ENCODE peak calls at places on chromosomes 12 and 14, in ten cellular contexts. C is OCI-LY7, D is GM06990, A is mammary epithelial cell, S is astrocyte of the spinal cord, I is RWPE2, J is A549, G is dorsolateral prefrontal cortex, N is uterus, Y is heart right ventricle. Z is an unnamed sample.

GRCh38 chr12:49832836-49833421 is 4.7 kb upstream of the NCKAP5L start:
- DNase-seq in C (no peak), D (no peak), A (peak), S (peak), I (no peak), J (no peak), G (no peak), N (no peak), Y (no peak), Z (peak)

GRCh38 chr14:100292776-100293461 is 13.3 kb downstream of the SLC25A29 start:
- DNase-seq in C (no peak), D (no peak), A (no peak), S (no peak), I (no peak), J (no peak), G (no peak), N (peak), Y (no peak), Z (no peak)

GRCh38 chr12:129848921-129849320 is 54.9 kb downstream of the TMEM132D start:
- DNase-seq in C (no peak), D (no peak), A (no peak), S (peak), I (no peak), J (no peak), G (no peak), N (no peak), Y (no peak), Z (no peak)

GRCh38 chr12:93762912-93763311 is 85.7 kb downstream of the CRADD start:
- DNase-seq in C (no peak), D (no peak), A (no peak), S (no peak), I (no peak), J (no peak), G (no peak), N (no peak), Y (no peak), Z (no peak)

GRCh38 chr12:81668475-81668874 is 90.7 kb downstream of the PPFIA2 start:
- DNase-seq in C (no peak), D (no peak), A (peak), S (peak), I (no peak), J (no peak), G (no peak), N (no peak), Y (no peak), Z (peak)

GRCh38 chr14:99158150-99158549 is 113.8 kb downstream of the BCL11B start:
- DNase-seq in C (no peak), D (no peak), A (no peak), S (no peak), I (peak), J (no peak), G (no peak), N (no peak), Y (no peak), Z (no peak)

GRCh38 chr12:132669166-132669879 is 17.8 kb downstream of the POLE start:
- DNase-seq in C (no peak), D (no peak), A (peak), S (no peak), I (no peak), J (no peak), G (no peak), N (no peak), Y (no peak), Z (peak)

GRCh38 chr12:56129210-56129691 is 1.2 kb downstream of the ESYT1 start:
- DNase-seq in C (peak), D (peak), A (peak), S (peak), I (no peak), J (peak), G (no peak), N (peak), Y (peak), Z (peak)

GRCh38 chr14:102046337-102047278 is 40.2 kb downstream of the HSP90AA1 start:
- DNase-seq in C (peak), D (no peak), A (peak), S (peak), I (no peak), J (peak), G (peak), N (peak), Y (peak), Z (peak)

GRCh38 chr12:86158956-86159355 is 97.2 kb downstream of the MGAT4C start:
- DNase-seq in C (no peak), D (no peak), A (peak), S (no peak), I (no peak), J (no peak), G (no peak), N (no peak), Y (no peak), Z (no peak)

GRCh38 chr14:101888182-101888581 is 76.2 kb upstream of the DYNC1H1 start:
- DNase-seq in C (no peak), D (no peak), A (no peak), S (no peak), I (no peak), J (no peak), G (peak), N (no peak), Y (no peak), Z (no peak)

GRCh38 chr12:52191841-52192791 is at the start of gene KRT80:
- DNase-seq in C (no peak), D (no peak), A (peak), S (peak), I (peak), J (peak), G (peak), N (peak), Y (peak), Z (peak)

GRCh38 chr12:85872497-85873091 is 1.5 kb upstream of the NTS start:
- DNase-seq in C (peak), D (peak), A (peak), S (peak), I (no peak), J (peak), G (no peak), N (no peak), Y (no peak), Z (peak)

GRCh38 chr12:93453633-93454032 is 11.9 kb upstream of the UBE2N start:
- DNase-seq in C (no peak), D (no peak), A (no peak), S (peak), I (no peak), J (no peak), G (no peak), N (no peak), Y (no peak), Z (no peak)

GRCh38 chr12:15152864-15153263 is 68.4 kb downstream of the RERG start:
- DNase-seq in C (no peak), D (no peak), A (peak), S (peak), I (no peak), J (no peak), G (no peak), N (no peak), Y (no peak), Z (peak)

GRCh38 chr12:93139028-93139665 is 210.1 kb upstream of the EEA1 start:
- DNase-seq in C (no peak), D (peak), A (no peak), S (no peak), I (no peak), J (no peak), G (no peak), N (no peak), Y (no peak), Z (no peak)

GRCh38 chr12:55619352-55620138 is 17.1 kb upstream of the OR10P1 start:
- DNase-seq in C (peak), D (peak), A (peak), S (peak), I (no peak), J (peak), G (no peak), N (peak), Y (peak), Z (peak)

GRCh38 chr12:132727091-132727794 is 16.6 kb downstream of the PGAM5 start:
- DNase-seq in C (no peak), D (no peak), A (no peak), S (no peak), I (no peak), J (no peak), G (no peak), N (no peak), Y (no peak), Z (no peak)

GRCh38 chr12:46358791-46359666 is 13.5 kb downstream of the SLC38A2 start:
- DNase-seq in C (no peak), D (no peak), A (no peak), S (no peak), I (no peak), J (no peak), G (no peak), N (no peak), Y (no peak), Z (peak)

GRCh38 chr14:68392393-68393085 is 400.3 kb downstream of the ZFP36L1 start:
- DNase-seq in C (no peak), D (no peak), A (no peak), S (no peak), I (no peak), J (no peak), G (no peak), N (peak), Y (peak), Z (peak)

GRCh38 chr12:64551676-64552075 is 58.6 kb upstream of the RASSF3 start:
- DNase-seq in C (no peak), D (no peak), A (no peak), S (no peak), I (no peak), J (no peak), G (no peak), N (peak), Y (no peak), Z (peak)

GRCh38 chr14:69818760-69819191 is 21.7 kb upstream of the SLC10A1 start:
- DNase-seq in C (peak), D (peak), A (peak), S (peak), I (no peak), J (peak), G (no peak), N (peak), Y (peak), Z (peak)

GRCh38 chr12:45988259-45988658 is 2.1 kb downstream of the SCAF11 start:
- DNase-seq in C (peak), D (no peak), A (peak), S (peak), I (no peak), J (no peak), G (no peak), N (no peak), Y (no peak), Z (no peak)

GRCh38 chr12:117235261-117235660 is 45.0 kb upstream of the FBXO21 start:
- DNase-seq in C (no peak), D (no peak), A (no peak), S (no peak), I (no peak), J (no peak), G (no peak), N (no peak), Y (no peak), Z (no peak)

GRCh38 chr14:37078131-37078530 is 94.3 kb downstream of the SLC25A21 start:
- DNase-seq in C (no peak), D (no peak), A (no peak), S (peak), I (no peak), J (no peak), G (no peak), N (no peak), Y (no peak), Z (no peak)

GRCh38 chr14:52063107-52063506 is 5.8 kb downstream of the NID2 start:
- DNase-seq in C (no peak), D (no peak), A (no peak), S (no peak), I (no peak), J (no peak), G (no peak), N (peak), Y (peak), Z (peak)

GRCh38 chr14:20970647-20970982 is 15.3 kb downstream of the RNASE2 start:
- DNase-seq in C (no peak), D (no peak), A (no peak), S (no peak), I (no peak), J (no peak), G (no peak), N (no peak), Y (no peak), Z (no peak)

GRCh38 chr12:51889216-51890134 is 1.6 kb downstream of the ANKRD33 start:
- DNase-seq in C (no peak), D (no peak), A (no peak), S (no peak), I (peak), J (no peak), G (no peak), N (no peak), Y (no peak), Z (peak)

GRCh38 chr12:47156167-47156736 is 76.5 kb upstream of the AMIGO2 start:
- DNase-seq in C (no peak), D (no peak), A (peak), S (peak), I (no peak), J (no peak), G (no peak), N (peak), Y (peak), Z (peak)

GRCh38 chr12:107406932-107407331 is 278.7 kb upstream of the PWP1 start:
- DNase-seq in C (no peak), D (no peak), A (no peak), S (no peak), I (no peak), J (no peak), G (no peak), N (no peak), Y (no peak), Z (no peak)

GRCh38 chr14:101947577-101947903 is 16.8 kb upstream of the DYNC1H1 start:
- DNase-seq in C (no peak), D (no peak), A (no peak), S (no peak), I (no peak), J (no peak), G (no peak), N (no peak), Y (no peak), Z (peak)

GRCh38 chr12:12715459-12716150 is 1.6 kb upstream of the CDKN1B start:
- DNase-seq in C (peak), D (peak), A (no peak), S (peak), I (no peak), J (no peak), G (no peak), N (no peak), Y (peak), Z (no peak)

GRCh38 chr12:56581418-56582145 is 48.5 kb downstream of the BAZ2A start:
- DNase-seq in C (no peak), D (no peak), A (peak), S (peak), I (no peak), J (no peak), G (no peak), N (no peak), Y (no peak), Z (no peak)

DNA sequence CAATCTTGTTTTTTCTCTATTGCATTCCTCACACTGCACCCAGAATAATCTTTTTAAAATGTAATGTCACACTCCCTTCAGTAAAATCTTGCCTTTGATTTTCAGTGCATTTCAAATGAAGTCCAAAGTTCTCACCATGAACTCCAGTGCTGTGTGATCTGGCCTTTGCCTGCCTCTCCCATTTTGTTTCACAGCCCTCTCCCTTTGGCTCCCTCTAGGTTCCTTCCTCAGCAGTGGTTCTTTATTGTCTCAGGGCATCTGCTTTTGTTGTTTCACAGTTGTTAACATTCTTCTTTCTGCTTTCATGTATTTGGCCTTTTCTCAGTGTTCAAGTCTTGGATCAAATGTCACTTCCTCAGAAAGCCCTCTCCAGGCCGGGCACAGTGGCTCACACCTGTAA is 84.5 kb upstream of the AMN1 start:
- DNase-seq in C (no peak), D (no peak), A (peak), S (no peak), I (no peak), J (no peak), G (no peak), N (no peak), Y (no peak), Z (peak)
- TF ChIP-seq CTCF in C (peak), D (peak), A (peak), S (no peak), I (no peak), J (peak), G (no peak), N (no peak), Y (no peak), Z (peak)

GRCh38 chr14:70886421-70887206 is 20.6 kb upstream of the PCNX1 start:
- DNase-seq in C (peak), D (peak), A (no peak), S (no peak), I (no peak), J (no peak), G (no peak), N (no peak), Y (no peak), Z (no peak)
- H3K4me3 ChIP-seq in C (no peak), D (peak), A (no peak), S (no peak), I (no peak), J (no peak), G (no peak), N (no peak), Y (no peak), Z (no peak)

GRCh38 chr12:110453569-110454296 is 3.6 kb upstream of the ARPC3 start:
- DNase-seq in C (no peak), D (no peak), A (no peak), S (no peak), I (no peak), J (no peak), G (no peak), N (no peak), Y (no peak), Z (no peak)
- TF ChIP-seq CTCF in C (no peak), D (no peak), A (no peak), S (no peak), I (no peak), J (no peak), G (no peak), N (no peak), Y (no peak), Z (no peak)

GRCh38 chr14:32808574-32809098 is 130.0 kb upstream of the NPAS3 start:
- DNase-seq in C (no peak), D (no peak), A (no peak), S (peak), I (no peak), J (no peak), G (no peak), N (no peak), Y (peak), Z (peak)
- H3K4me3 ChIP-seq in C (no peak), D (no peak), A (no peak), S (no peak), I (no peak), J (no peak), G (peak), N (no peak), Y (peak), Z (no peak)

DNA sequence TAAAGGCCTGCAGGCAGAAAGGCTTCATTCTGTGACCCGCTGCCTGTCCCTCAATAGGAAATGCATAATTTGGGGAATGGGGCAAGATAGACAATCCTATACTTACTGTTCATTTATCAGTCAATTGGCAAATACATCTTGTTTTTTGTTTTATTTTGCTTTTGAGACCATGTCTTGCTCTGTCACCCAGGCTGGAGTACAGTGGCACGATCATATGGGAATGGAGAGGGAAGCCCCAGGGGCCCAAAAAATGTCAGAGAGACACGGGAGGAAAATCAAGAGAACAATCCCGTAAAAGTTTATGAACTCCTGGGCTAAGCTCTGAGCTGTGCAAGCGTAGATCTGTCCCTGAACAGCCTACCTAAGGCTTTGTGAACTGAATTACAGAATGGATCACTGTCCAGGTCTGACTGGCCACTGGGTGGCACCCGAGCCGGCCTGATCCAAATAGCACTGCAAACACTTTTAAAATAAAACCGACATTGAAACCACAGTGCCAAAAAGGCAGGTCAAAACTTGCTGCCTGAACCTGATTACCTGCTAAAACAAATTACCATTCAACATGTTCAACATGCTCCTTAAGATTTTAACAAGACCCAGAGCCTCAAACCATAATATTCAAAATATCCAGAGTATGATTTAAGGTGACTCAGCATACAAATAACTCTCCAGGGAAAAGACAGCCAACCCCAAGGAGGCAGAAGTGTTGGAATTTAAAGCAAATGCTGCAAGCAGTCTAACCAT is 11.8 kb downstream of the COPS7A start:
- DNase-seq in C (peak), D (no peak), A (peak), S (peak), I (no peak), J (peak), G (peak), N (peak), Y (peak), Z (peak)
- TF ChIP-seq CTCF in C (peak), D (peak), A (peak), S (peak), I (peak), J (peak), G (peak), N (peak), Y (peak), Z (peak)

DNA sequence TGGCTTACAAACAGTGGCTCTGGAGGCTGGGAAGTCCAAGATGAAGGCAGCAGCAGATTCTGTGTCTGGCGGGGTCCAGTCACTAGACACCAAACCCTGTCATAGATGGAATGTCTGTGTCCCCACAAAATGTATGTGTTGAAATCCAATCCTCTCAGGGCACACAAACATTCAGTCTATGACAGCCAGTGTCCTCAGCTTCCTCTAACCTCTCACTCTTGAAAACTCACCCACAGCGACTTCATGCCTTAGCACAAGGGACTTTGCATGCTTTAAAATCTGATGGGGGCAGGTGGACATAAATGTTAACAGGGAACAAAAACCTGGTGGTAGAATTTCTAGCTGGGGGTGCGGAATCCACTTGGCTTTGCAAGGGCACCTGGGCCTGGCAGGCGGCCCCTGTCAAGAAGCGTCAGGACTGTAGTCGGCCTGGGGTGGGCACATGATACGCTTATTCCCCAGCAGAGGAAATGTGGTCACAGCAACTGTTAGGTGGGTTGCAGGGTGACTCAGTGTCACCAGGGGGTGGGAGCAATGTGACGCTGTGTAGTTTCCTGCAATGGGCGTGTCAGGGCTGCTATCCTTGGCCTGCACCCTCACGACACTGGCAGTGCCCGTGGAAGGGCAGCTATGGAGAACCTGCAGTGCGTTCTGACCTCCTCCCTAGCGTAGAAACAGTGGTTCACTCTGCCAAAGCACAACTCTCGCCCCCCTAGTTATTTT is 17.7 kb downstream of the RIN3 start:
- DNase-seq in C (no peak), D (no peak), A (no peak), S (no peak), I (no peak), J (no peak), G (no peak), N (no peak), Y (no peak), Z (no peak)
- H3K4me3 ChIP-seq in C (no peak), D (no peak), A (no peak), S (no peak), I (no peak), J (no peak), G (no peak), N (no peak), Y (no peak), Z (no peak)

DNA sequence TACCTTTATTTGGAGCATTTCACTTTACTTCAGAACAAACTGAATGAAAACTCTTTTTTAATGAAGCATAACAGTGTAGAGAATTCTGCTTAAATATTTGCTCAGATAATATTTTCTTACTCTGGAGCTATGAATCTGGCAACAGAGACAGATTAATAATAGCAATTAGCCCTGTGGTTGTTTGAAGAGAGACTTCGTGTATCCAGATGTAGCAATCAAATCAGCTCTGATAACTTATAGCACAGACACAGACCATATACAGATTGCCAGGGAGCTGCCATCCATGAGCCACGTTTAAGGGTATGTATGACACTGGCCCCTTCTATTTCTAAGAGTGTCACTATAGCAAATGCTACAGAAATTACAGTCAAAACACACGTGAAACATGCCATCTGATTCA is 146.6 kb downstream of the EXOC5 start:
- DNase-seq in C (no peak), D (no peak), A (no peak), S (no peak), I (no peak), J (no peak), G (no peak), N (no peak), Y (no peak), Z (no peak)
- TF ChIP-seq CTCF in C (no peak), D (no peak), A (no peak), S (no peak), I (no peak), J (no peak), G (no peak), N (no peak), Y (no peak), Z (no peak)

Z was measured in cardiac fibroblast.